ENCODE peak calls at places on chromosome 11, in six cellular contexts. W, H, U, Q, C and S are unnamed samples.

GRCh38 chr11:77416357-77416756 is 57.5 kb downstream of the PAK1 start:
- DNase-seq in W (no peak), H (no peak), U (no peak), Q (no peak), C (no peak), S (no peak)

GRCh38 chr11:130023204-130023603 is 20.6 kb upstream of the PRDM10 start:
- DNase-seq in W (peak; percentile 48), H (no peak), U (peak; percentile 31), Q (no peak), C (no peak), S (peak; percentile 70)

GRCh38 chr11:120020486-120020885 is 117.4 kb downstream of the TRIM29 start:
- DNase-seq in W (no peak), H (no peak), U (no peak), Q (no peak), C (no peak), S (no peak)

GRCh38 chr11:65903068-65903481 is 2.9 kb upstream of the FOSL1 start:
- DNase-seq in W (peak; percentile 91), H (no peak), U (peak; percentile 95), Q (peak; percentile 70), C (no peak), S (peak; percentile 72)

GRCh38 chr11:10913075-10913474 is 55.2 kb upstream of the ZBED5 start:
- DNase-seq in W (no peak), H (no peak), U (no peak), Q (no peak), C (no peak), S (no peak)

GRCh38 chr11:1223346-1224108 is 661 bp downstream of the MUC5B start:
- DNase-seq in W (no peak), H (no peak), U (no peak), Q (peak; percentile 17), C (no peak), S (no peak)

GRCh38 chr11:75603791-75604736 is 42.0 kb downstream of the SERPINH1 start:
- DNase-seq in W (peak; percentile 96), H (no peak), U (peak; percentile 70), Q (no peak), C (no peak), S (no peak)

GRCh38 chr11:100964400-100964799 is 165.2 kb downstream of the PGR start:
- DNase-seq in W (peak; percentile 79), H (no peak), U (no peak), Q (no peak), C (no peak), S (no peak)

GRCh38 chr11:69808708-69809107 is 10.5 kb downstream of the FGF3 start:
- DNase-seq in W (peak; percentile 45), H (no peak), U (peak; percentile 18), Q (no peak), C (no peak), S (peak; percentile 23)

GRCh38 chr11:124769804-124770774 is 8.0 kb upstream of the ESAM start:
- DNase-seq in W (peak; percentile 35), H (no peak), U (peak; percentile 68), Q (no peak), C (no peak), S (peak; percentile 92)

GRCh38 chr11:129372609-129373488 is 2.8 kb upstream of the BARX2 start:
- DNase-seq in W (no peak), H (peak; percentile 31), U (peak; percentile 6), Q (peak; percentile 61), C (no peak), S (peak; percentile 34)

GRCh38 chr11:45518096-45518852 is 147.1 kb downstream of the CHST1 start:
- DNase-seq in W (no peak), H (peak; percentile 6), U (no peak), Q (peak; percentile 90), C (no peak), S (no peak)

GRCh38 chr11:63762662-63763505 is 5.7 kb downstream of the ZFTA start:
- DNase-seq in W (no peak), H (peak; percentile 71), U (peak; percentile 43), Q (peak; percentile 58), C (no peak), S (peak; percentile 18)

GRCh38 chr11:2899080-2899783 is 13.7 kb upstream of the CDKN1C start:
- DNase-seq in W (no peak), H (no peak), U (no peak), Q (no peak), C (no peak), S (no peak)

GRCh38 chr11:57196556-57196955 is 14.8 kb downstream of the LRRC55 start:
- DNase-seq in W (no peak), H (no peak), U (no peak), Q (no peak), C (no peak), S (no peak)

GRCh38 chr11:61023086-61024035 is 51.9 kb downstream of the CD6 start:
- DNase-seq in W (no peak), H (no peak), U (no peak), Q (no peak), C (no peak), S (no peak)

GRCh38 chr11:73177380-73178091 is 35.4 kb upstream of the FCHSD2 start:
- DNase-seq in W (no peak), H (no peak), U (no peak), Q (no peak), C (no peak), S (no peak)

GRCh38 chr11:62295504-62295903 is 3.4 kb downstream of the SCGB1D4 start:
- DNase-seq in W (peak; percentile 30), H (peak; percentile 35), U (peak; percentile 25), Q (peak; percentile 51), C (no peak), S (peak; percentile 39)

GRCh38 chr11:35549787-35550186 is 24.4 kb upstream of the PAMR1 start:
- DNase-seq in W (peak; percentile 99), H (peak; percentile 27), U (peak; percentile 98), Q (no peak), C (no peak), S (peak; percentile 52)

GRCh38 chr11:11279956-11280689 is 72.9 kb downstream of the CSNK2A3 start:
- DNase-seq in W (peak; percentile 67), H (no peak), U (peak; percentile 84), Q (peak; percentile 53), C (peak; percentile 34), S (no peak)

GRCh38 chr11:102279641-102280170 is 37.6 kb upstream of the BIRC3 start:
- DNase-seq in W (peak; percentile 84), H (no peak), U (peak; percentile 28), Q (no peak), C (no peak), S (no peak)

DNA sequence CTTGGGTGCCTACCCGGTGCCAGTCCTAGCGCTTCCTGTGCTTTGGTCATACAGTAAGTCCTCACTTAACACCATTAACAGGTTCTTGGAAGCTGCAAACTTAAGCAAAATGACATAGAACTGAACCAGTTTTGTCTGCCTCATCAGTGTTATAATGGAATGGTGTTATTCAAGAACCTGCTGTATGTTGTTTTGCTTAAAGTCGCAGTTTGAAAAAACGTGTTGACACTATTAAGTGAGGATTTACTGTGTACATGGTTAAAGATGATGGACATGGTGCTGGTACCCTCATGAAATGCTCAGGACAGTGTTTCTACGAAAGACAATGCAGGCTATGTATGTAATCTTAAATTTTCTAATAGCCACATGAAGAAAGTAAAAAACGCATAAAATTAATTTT is 41.3 kb downstream of the PPP6R3 start:
- DNase-seq in W (no peak), H (no peak), U (no peak), Q (no peak), C (no peak), S (peak; percentile 94)
- H3K4me1 ChIP-seq in W (peaks cover 16% of the 10 kb centered on the region), H (no peaks in the 10 kb centered on the region), U (peaks cover 13% of the 10 kb centered on the region), Q (peaks cover 7% of the 10 kb centered on the region), C (peaks cover 6% of the 10 kb centered on the region), S (peaks cover 6% of the 10 kb centered on the region)

GRCh38 chr11:113531078-113531477 is 55.9 kb upstream of the DRD2 start:
- DNase-seq in W (no peak), H (no peak), U (no peak), Q (no peak), C (no peak), S (no peak)
- H2AFZ ChIP-seq in W (no peak overlapping the region), H (no peak overlapping the region), U (no peak overlapping the region), Q (no peak overlapping the region), C (no peak overlapping the region), S (no peak overlapping the region)

DNA sequence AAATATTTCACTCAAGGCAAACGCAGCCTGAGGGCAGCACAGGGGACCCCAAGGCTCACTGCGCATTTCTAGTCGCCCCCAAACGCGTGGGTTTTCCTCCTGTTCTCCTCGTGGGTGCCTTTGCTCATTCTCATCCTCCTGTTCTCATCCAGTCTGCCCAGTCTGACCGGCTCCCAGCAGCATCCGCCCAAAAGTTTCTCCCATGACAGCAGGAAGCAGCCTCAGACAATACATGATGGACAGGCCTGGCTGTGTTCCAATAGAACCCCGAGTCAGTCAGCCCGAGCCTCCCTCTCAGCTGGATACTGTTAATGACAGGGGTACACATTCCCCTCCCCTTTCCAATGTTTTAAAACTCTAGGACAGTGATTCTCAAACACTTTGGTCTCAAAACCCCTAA is 22.5 kb upstream of the KRTAP5-7 start:
- DNase-seq in W (no peak), H (peak; percentile 29), U (no peak), Q (no peak), C (no peak), S (no peak)
- H2BK5ac ChIP-seq in W (no peak overlapping the region), H (no peak overlapping the region), U (no peak overlapping the region), Q (no peak overlapping the region), C (no peak overlapping the region), S (no peak overlapping the region)

DNA sequence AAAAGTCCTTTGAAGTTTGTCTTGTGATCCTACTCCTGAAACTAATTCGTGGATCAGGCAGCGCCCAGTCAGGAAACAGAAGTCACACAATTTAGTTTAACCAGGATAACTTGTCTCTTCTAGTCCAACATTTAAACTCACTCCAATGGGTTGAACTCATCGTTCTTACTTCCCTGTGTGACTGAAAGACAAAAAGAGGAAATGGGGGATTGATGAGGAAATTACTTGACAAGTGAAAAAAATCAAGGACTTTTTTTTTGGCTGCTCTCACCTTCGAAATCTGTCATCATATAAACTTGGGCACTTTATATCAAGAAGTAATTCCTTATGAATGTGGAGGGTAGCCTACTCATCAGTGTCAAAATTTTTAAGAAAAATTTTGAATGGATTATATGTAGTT is 78.4 kb downstream of the HSD17B12 start:
- DNase-seq in W (no peak), H (no peak), U (no peak), Q (no peak), C (no peak), S (no peak)
- H3K4me1 ChIP-seq in W (peaks cover 2% of the 10 kb centered on the region), H (no peaks in the 10 kb centered on the region), U (no peaks in the 10 kb centered on the region), Q (no peaks in the 10 kb centered on the region), C (no peaks in the 10 kb centered on the region), S (no peaks in the 10 kb centered on the region)

GRCh38 chr11:84468255-84468654 is 1158.9 kb downstream of the DLG2 start:
- DNase-seq in W (no peak), H (peak; percentile 5), U (no peak), Q (no peak), C (no peak), S (no peak)

GRCh38 chr11:84476581-84476980 is 1150.6 kb downstream of the DLG2 start:
- DNase-seq in W (no peak), H (no peak), U (peak; percentile 39), Q (no peak), C (no peak), S (no peak)

GRCh38 chr11:84471501-84471900 is 1155.6 kb downstream of the DLG2 start:
- DNase-seq in W (no peak), H (no peak), U (no peak), Q (no peak), C (no peak), S (no peak)
- H2AFZ ChIP-seq in W (no peak overlapping the region), H (no peak overlapping the region), U (no peak overlapping the region), Q (peak overlapping the region; percentile 84), C (peak overlapping the region; percentile 45), S (no peak overlapping the region)